ENCODE peak calls at places on chromosomes 1 and 21, in four cellular contexts. Z is fibroblast of lung, E is IMR-90, R is tibial artery. H is an unnamed sample.

GRCh38 chr1:200380589-200381021 is 29.2 kb downstream of the ZNF281 start:
- DNase-seq in R (no peak), E (no peak), Z (no peak), H (no peak)

GRCh38 chr1:64000021-64000420 is 203.4 kb upstream of the UBE2U start:
- DNase-seq in E (peak; percentile 55), Z (peak; percentile 77), R (no peak), H (no peak)

GRCh38 chr1:214827883-214828282 is 224.9 kb downstream of the CENPF start:
- DNase-seq in E (no peak), Z (no peak), R (no peak), H (no peak)

GRCh38 chr1:12078938-12079861 is 16.1 kb downstream of the TNFRSF8 start:
- DNase-seq in Z (peak; percentile 40), E (peak; percentile 47), R (no peak), H (no peak)

GRCh38 chr1:31591425-31592093 is 15.2 kb downstream of the TINAGL1 start:
- DNase-seq in R (peak; percentile 83), Z (peak; percentile 49), E (no peak), H (peak; percentile 9)

GRCh38 chr1:14599173-14599754 is 779 bp downstream of the KAZN start:
- DNase-seq in R (no peak), Z (no peak), E (no peak), H (no peak)

GRCh38 chr1:41622859-41623732 is 138.6 kb upstream of the EDN2 start:
- DNase-seq in E (peak; percentile 56), Z (peak; percentile 19), R (peak; percentile 34), H (no peak)

GRCh38 chr21:35059742-35060141 is 10.6 kb upstream of the RUNX1 start:
- DNase-seq in E (peak; percentile 43), R (no peak), Z (peak; percentile 77), H (no peak)

GRCh38 chr21:45264146-45264918 is 23.4 kb downstream of the POFUT2 start:
- DNase-seq in Z (no peak), R (peak; percentile 37), E (no peak), H (peak; percentile 20)

GRCh38 chr1:243713470-243714186 is 136.4 kb downstream of the AKT3 start:
- DNase-seq in E (peak; percentile 44), R (no peak), Z (peak; percentile 69), H (peak; percentile 45)

GRCh38 chr1:111110197-111110899 is 29.5 kb downstream of the DRAM2 start:
- DNase-seq in R (no peak), Z (no peak), E (peak; percentile 41), H (no peak)

GRCh38 chr1:155001438-155001687 is 1.2 kb upstream of the ZBTB7B start:
- DNase-seq in R (no peak), E (no peak), Z (no peak), H (no peak)

GRCh38 chr1:155000475-155000724 is 2.2 kb upstream of the ZBTB7B start:
- DNase-seq in E (no peak), Z (no peak), R (peak; percentile 80), H (no peak)

GRCh38 chr1:155001688-155002474 is 721 bp upstream of the ZBTB7B start:
- DNase-seq in E (peak; percentile 99), Z (peak; percentile 99), R (peak; percentile 100), H (peak; percentile 100)

GRCh38 chr1:154999651-155000474 is 2.7 kb upstream of the ZBTB7B start:
- DNase-seq in E (no peak), R (peak; percentile 70), Z (peak; percentile 11), H (no peak)

DNA sequence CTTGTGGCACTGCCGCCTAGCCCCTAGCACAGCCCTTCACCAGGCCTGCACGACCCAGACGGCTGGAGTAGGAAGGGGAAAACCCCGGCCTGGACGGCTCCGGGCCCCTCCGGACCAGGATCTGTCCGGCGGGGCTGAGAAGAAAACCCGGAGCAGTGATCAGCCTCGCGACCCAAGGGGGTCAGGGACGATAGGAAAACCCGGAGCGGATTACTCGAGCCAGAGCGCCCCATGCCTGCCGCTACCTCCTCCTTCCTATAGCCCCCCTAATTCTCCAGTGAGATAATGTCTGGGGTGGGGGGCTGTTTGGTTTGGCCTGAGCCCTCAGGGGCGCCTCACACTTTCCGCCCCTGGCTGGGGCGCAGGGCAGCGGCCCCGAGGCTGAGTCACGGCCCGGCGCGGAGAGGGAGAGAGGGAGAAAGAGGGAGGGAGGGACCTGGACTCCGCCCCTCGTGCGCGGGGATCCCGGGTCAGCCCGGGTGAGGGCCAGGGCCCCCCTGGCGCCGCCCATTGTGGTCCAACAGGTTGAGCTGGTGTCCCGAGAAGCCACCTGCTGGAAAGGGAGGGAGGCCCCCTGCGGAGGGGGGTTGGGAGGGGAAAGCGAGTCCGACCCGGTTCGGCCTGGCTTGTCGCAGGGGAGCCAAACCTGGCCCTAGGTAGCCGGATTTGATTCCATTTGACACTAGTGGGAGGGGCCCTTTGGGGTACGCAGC is 1.7 kb upstream of the ZBTB7B start:
- DNase-seq in R (peak; percentile 95), E (peak; percentile 77), Z (peak; percentile 92), H (peak; percentile 88)
- TF ChIP-seq CTCF in R (peak; percentile 27), E (peak; percentile 5), Z (no peak), H (peak; percentile 27)

GRCh38 chr1:20493839-20494608 is 8.0 kb upstream of the CAMK2N1 start:
- DNase-seq in Z (peak; percentile 79), R (peak; percentile 89), E (peak; percentile 88), H (peak; percentile 80)

GRCh38 chr1:20492751-20493150 is 6.7 kb upstream of the CAMK2N1 start:
- DNase-seq in Z (no peak), R (no peak), E (no peak), H (no peak)

GRCh38 chr1:20496241-20496661 is 10.2 kb upstream of the CAMK2N1 start:
- DNase-seq in R (peak; percentile 16), Z (peak; percentile 90), E (peak; percentile 82), H (no peak)

GRCh38 chr1:20495661-20496060 is 9.7 kb upstream of the CAMK2N1 start:
- DNase-seq in E (no peak), Z (no peak), R (no peak), H (no peak)

GRCh38 chr1:20494609-20495311 is 8.8 kb upstream of the CAMK2N1 start:
- DNase-seq in R (peak; percentile 17), Z (peak; percentile 97), E (peak; percentile 95), H (no peak)
- H3K27ac ChIP-seq in R (no peak overlapping the region), Z (peak overlapping the region; percentile 76), E (peak overlapping the region; percentile 38), H (no peak overlapping the region)

DNA sequence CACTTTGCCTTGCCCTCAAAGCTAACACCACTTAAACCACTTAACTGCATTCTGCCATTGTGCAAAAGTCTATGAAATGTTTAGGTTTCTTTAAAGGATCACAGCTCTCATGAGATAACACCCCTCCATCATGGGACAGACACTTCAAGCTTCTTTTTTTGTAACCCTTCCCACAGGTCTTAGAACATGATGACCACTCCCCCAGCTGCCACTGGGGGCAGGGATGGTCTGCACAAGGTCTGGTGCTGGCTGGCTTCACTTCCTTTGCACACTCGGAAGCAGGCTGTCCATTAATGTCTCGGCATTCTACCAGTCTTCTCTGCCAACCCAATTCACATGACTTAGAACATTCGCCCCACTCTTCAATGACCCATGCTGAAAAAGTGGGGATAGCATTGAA is 7.7 kb downstream of the ADAMTS1 start:
- DNase-seq in E (no peak), R (no peak), Z (no peak), H (no peak)
- TF ChIP-seq CTCF in E (no peak), R (no peak), Z (no peak), H (no peak)

GRCh38 chr21:41894511-41894910 is 15.4 kb upstream of the PRDM15 start:
- DNase-seq in R (no peak), Z (no peak), E (no peak), H (no peak)
- H3K27ac ChIP-seq in R (no peak overlapping the region), Z (no peak overlapping the region), E (peak overlapping the region; percentile 10), H (no peak overlapping the region)

GRCh38 chr1:119040906-119041305 is 52.8 kb upstream of the TBX15 start:
- DNase-seq in E (peak; percentile 68), Z (no peak), R (peak; percentile 65), H (no peak)
- TF ChIP-seq CTCF in E (no peak), Z (no peak), R (no peak), H (no peak)

GRCh38 chr21:29433366-29434059 is 134.8 kb downstream of the BACH1 start:
- DNase-seq in R (no peak), Z (peak; percentile 16), E (peak; percentile 71), H (no peak)

GRCh38 chr21:29430030-29430429 is 131.3 kb downstream of the BACH1 start:
- DNase-seq in Z (no peak), E (no peak), R (no peak), H (no peak)

GRCh38 chr21:29434081-29434480 is 135.4 kb downstream of the BACH1 start:
- DNase-seq in R (no peak), E (no peak), Z (no peak), H (no peak)

GRCh38 chr21:29431680-29432079 is 133.0 kb downstream of the BACH1 start:
- DNase-seq in Z (no peak), R (no peak), E (no peak), H (no peak)

DNA sequence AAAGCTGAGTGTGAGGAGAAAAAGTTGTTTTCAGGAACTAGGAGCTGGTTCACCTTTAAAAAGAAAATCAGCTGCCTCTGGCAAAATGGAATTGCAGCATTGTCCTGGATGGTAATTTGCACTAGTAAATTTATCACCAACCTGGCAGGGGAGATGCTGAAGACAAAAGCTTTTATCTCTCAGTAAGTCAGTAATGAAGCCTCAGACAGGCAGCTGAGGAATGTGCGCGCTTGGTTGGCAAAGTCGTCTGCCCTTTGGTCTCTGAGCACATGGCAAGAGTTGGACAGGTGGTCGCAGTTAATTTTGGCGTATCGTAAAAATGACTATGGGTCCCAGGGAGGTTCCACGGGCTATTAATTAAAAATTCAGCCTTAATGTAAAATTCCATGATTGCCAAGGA is 131.9 kb downstream of the BACH1 start:
- DNase-seq in E (no peak), R (no peak), Z (no peak), H (no peak)
- H3K27ac ChIP-seq in E (no peak overlapping the region), R (no peak overlapping the region), Z (no peak overlapping the region), H (no peak overlapping the region)

GRCh38 chr21:33855190-33855589 is 60.4 kb downstream of the ATP5PO start:
- DNase-seq in Z (no peak), R (no peak), E (no peak), H (no peak)
- TF ChIP-seq CTCF in Z (no peak), R (no peak), E (no peak), H (no peak)

GRCh38 chr1:207822602-207823451 is 71.0 kb downstream of the CD46 start:
- DNase-seq in E (peak; percentile 22), R (peak; percentile 97), Z (no peak), H (peak; percentile 73)

GRCh38 chr1:207825296-207825695 is 73.4 kb downstream of the CD46 start:
- DNase-seq in Z (no peak), E (no peak), R (no peak), H (no peak)

GRCh38 chr1:207823531-207823879 is 71.7 kb downstream of the CD46 start:
- DNase-seq in R (no peak), E (no peak), Z (no peak), H (no peak)

GRCh38 chr1:207824691-207825090 is 72.8 kb downstream of the CD46 start:
- DNase-seq in Z (no peak), R (peak; percentile 79), E (no peak), H (no peak)

DNA sequence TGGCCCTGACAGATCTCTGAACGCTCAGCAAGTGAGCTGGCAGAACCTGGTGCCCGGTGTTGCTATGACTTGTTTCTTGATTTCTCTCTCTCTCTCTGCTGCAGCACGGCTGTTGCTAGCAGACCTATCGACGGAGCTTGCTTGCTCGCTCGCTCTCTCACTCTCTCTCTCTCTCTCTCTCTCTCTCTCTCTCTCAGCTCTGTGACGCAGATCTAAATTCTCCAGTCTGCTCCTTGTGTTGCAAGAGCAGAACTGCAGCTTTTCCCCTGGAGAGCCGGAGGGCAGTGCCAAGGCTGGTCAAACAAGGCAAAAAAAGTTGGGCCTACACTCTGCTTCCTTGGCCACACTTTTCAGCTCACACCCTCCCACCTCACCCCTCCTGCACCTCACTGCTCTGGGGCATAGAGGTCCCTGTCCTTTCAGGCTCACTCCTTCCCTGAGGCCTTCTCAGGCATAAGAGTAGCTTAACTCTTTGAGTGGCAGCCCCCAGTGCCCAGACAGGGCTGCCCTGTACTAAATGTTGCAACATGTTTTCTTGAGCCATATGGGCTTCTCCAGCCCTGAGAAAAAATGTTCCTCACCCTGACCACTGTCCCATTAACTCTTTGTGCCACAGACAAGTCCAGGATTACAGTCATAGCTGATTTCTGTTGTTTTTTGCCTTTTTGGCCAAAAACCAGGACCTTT is 72.2 kb downstream of the CD46 start:
- DNase-seq in Z (peak; percentile 98), E (peak; percentile 97), R (peak; percentile 96), H (no peak)
- H3K27ac ChIP-seq in Z (peak overlapping the region; percentile 96), E (peak overlapping the region; percentile 80), R (peak overlapping the region; percentile 100), H (peak overlapping the region; percentile 98)